ENCODE peak calls at places on chromosomes 5 and 9, in ten cellular contexts. I is HFF-Myc; E is HL-60; R is GM12864; Q is GM10248; F is neural crest cell; Y is activated CD8-positive, alpha-beta T cell treated with anti-CD3 and anti-CD28 coated beads for 36 hours; D is retinal pigment epithelial cell; T is cardiac fibroblast; W is spleen. H is an unnamed sample.
A peak's percentile ranks its signal among the peaks of the same experiment; 100 is the strongest.

GRCh38 chr5:167049043-167049663 is 1242.3 kb upstream of the WWC1 start:
- DNase-seq in F (peak; percentile 35), R (no peak), W (no peak), Y (peak; percentile 45), Q (peak; percentile 11), D (no peak), I (peak; percentile 3), E (peak; percentile 15), T (peak; percentile 37), H (peak; percentile 29)

GRCh38 chr5:110194191-110194590 is 504.5 kb downstream of the MAN2A1 start:
- DNase-seq in R (no peak), F (no peak), D (no peak), E (no peak), T (no peak), I (no peak), Y (no peak), Q (no peak), W (no peak), H (no peak)

GRCh38 chr5:34464820-34465219 is 191.3 kb upstream of the RAI14 start:
- DNase-seq in Q (no peak), T (no peak), E (no peak), W (no peak), Y (no peak), R (no peak), F (no peak), D (no peak), I (no peak), H (no peak)

GRCh38 chr9:115276621-115277020 is 158.7 kb upstream of the TNC start:
- DNase-seq in Q (no peak), F (no peak), Y (no peak), W (no peak), T (no peak), R (no peak), E (no peak), D (no peak), I (no peak), H (no peak)

GRCh38 chr5:159465604-159466003 is 135.3 kb upstream of the IL12B start:
- DNase-seq in W (no peak), I (no peak), E (no peak), F (no peak), Y (no peak), Q (no peak), T (no peak), R (no peak), D (no peak), H (no peak)

GRCh38 chr9:134517069-134517680 is 124.4 kb upstream of the COL5A1 start:
- DNase-seq in I (no peak), F (no peak), D (no peak), Q (no peak), W (no peak), T (no peak), E (no peak), Y (no peak), R (no peak), H (no peak)

GRCh38 chr5:83313431-83313830 is 158.1 kb upstream of the VCAN start:
- DNase-seq in T (peak; percentile 50), I (no peak), R (no peak), Q (no peak), W (no peak), F (no peak), Y (no peak), E (no peak), D (peak; percentile 50), H (no peak)

GRCh38 chr5:5826911-5827310 is 404.4 kb downstream of the ICE1 start:
- DNase-seq in T (peak; percentile 15), Y (no peak), Q (no peak), F (no peak), E (no peak), D (no peak), I (no peak), R (no peak), W (no peak), H (no peak)

GRCh38 chr9:4796988-4797956 is 4.5 kb downstream of the RCL1 start:
- DNase-seq in W (no peak), I (no peak), F (no peak), D (no peak), E (no peak), R (no peak), Q (peak; percentile 24), T (peak; percentile 62), Y (peak; percentile 18), H (no peak)

GRCh38 chr5:157816682-157817268 is 42.2 kb downstream of the CLINT1 start:
- DNase-seq in E (no peak), T (peak; percentile 43), Q (no peak), I (no peak), D (no peak), F (no peak), W (no peak), Y (no peak), R (no peak), H (peak; percentile 17)

GRCh38 chr5:130227699-130228098 is 323.4 kb downstream of the CHSY3 start:
- DNase-seq in Y (no peak), F (no peak), T (no peak), W (no peak), I (no peak), Q (no peak), D (no peak), R (no peak), E (no peak), H (no peak)

GRCh38 chr9:38393128-38393809 is 767 bp downstream of the ALDH1B1 start:
- DNase-seq in W (peak; percentile 61), Q (no peak), R (no peak), D (no peak), T (peak; percentile 7), F (no peak), I (no peak), E (no peak), Y (peak; percentile 19), H (peak; percentile 42)

GRCh38 chr5:66232701-66233100 is 88.6 kb downstream of the SREK1 start:
- DNase-seq in Q (no peak), E (no peak), D (no peak), F (peak; percentile 10), Y (no peak), I (no peak), R (no peak), W (no peak), T (peak; percentile 20), H (no peak)

GRCh38 chr5:176658007-176658599 is 10.8 kb downstream of the TSPAN17 start:
- DNase-seq in R (no peak), T (peak; percentile 72), F (peak; percentile 70), Q (peak; percentile 74), D (no peak), W (peak; percentile 92), I (no peak), Y (peak; percentile 80), E (peak; percentile 34), H (peak; percentile 78)

GRCh38 chr9:35914307-35914807 is 5.1 kb downstream of the SPAAR start:
- DNase-seq in R (no peak), Q (no peak), W (peak; percentile 86), Y (peak; percentile 31), I (no peak), D (no peak), T (peak; percentile 42), E (no peak), F (peak; percentile 34), H (no peak)

GRCh38 chr9:127580371-127580770 is 31.7 kb upstream of the STXBP1 start:
- DNase-seq in R (no peak), W (no peak), D (no peak), F (no peak), T (no peak), I (no peak), Y (no peak), Q (no peak), E (no peak), H (no peak)

GRCh38 chr9:133402689-133403088 is 15.1 kb downstream of the REXO4 start:
- DNase-seq in Q (no peak), R (no peak), I (no peak), D (no peak), T (no peak), Y (no peak), W (no peak), E (no peak), F (no peak), H (no peak)

GRCh38 chr5:73312146-73312871 is 136.3 kb downstream of the FOXD1 start:
- DNase-seq in Y (peak; percentile 67), Q (no peak), I (peak; percentile 26), D (peak; percentile 63), R (no peak), F (no peak), T (peak; percentile 81), W (no peak), E (no peak), H (no peak)
- TF ChIP-seq CTCF in Y (no peak), Q (no peak), I (peak; percentile 45), D (peak; percentile 55), R (no peak), F (no peak), T (peak; percentile 28), W (no peak), E (no peak), H (no peak)

GRCh38 chr9:69090140-69090750 is 54.7 kb downstream of the FXN start:
- DNase-seq in I (no peak), R (no peak), D (no peak), Y (no peak), Q (no peak), W (no peak), E (no peak), F (no peak), T (no peak), H (no peak)
- TF ChIP-seq CTCF in I (no peak), R (no peak), D (no peak), Y (no peak), Q (no peak), W (no peak), E (no peak), F (no peak), T (no peak), H (no peak)

GRCh38 chr5:139812323-139812722 is 16.7 kb downstream of the PSD2 start:
- DNase-seq in E (no peak), D (no peak), F (no peak), R (no peak), I (no peak), T (no peak), W (peak; percentile 23), Y (no peak), Q (no peak), H (no peak)
- TF ChIP-seq CTCF in E (no peak), D (no peak), F (no peak), R (no peak), I (no peak), T (no peak), W (no peak), Y (no peak), Q (no peak), H (no peak)

DNA sequence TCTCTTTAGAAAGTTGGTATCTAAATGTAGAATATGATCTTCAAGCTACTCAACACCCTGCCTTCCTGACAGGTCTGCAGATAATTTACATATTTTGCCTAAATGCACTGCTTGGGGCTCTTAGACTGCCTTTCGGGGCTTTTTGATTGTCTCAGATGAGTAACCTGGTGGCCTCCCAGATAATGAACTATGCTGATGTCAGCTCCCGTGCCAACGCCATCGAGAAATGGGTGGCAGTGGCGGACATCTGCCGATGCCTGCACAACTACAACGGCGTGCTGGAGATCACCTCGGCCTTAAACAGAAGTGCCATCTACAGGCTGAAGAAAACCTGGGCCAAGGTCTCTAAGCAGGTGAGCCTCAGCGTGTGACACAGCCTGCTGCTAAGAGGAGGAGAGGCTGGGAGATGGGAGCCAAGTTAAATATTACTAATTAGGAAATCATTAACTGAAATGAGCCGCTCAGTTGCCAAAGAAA is 20.9 kb upstream of the CKMT2 start:
- DNase-seq in E (no peak), I (no peak), F (no peak), W (no peak), D (no peak), T (no peak), R (no peak), Y (peak; percentile 35), Q (no peak), H (no peak)
- TF ChIP-seq CTCF in E (no peak), I (no peak), F (no peak), W (no peak), D (no peak), T (no peak), R (peak; percentile 22), Y (no peak), Q (peak; percentile 11), H (no peak)